ENCODE peak calls at places on chromosomes 6 and 20, in five cellular contexts. I, O, S, H and Z are unnamed samples.
A peak's percentile ranks its signal among the peaks of the same experiment; 100 is the strongest.

GRCh38 chr6:13445005-13445743 is 42.2 kb downstream of the GFOD1 start:
- DNase-seq in O (peak; percentile 52), H (peak; percentile 35), I (no peak), S (peak; percentile 58), Z (peak; percentile 52)

GRCh38 chr6:155880905-155881304 is 425.3 kb upstream of the NOX3 start:
- DNase-seq in O (no peak), H (no peak), I (no peak), S (no peak), Z (no peak)

GRCh38 chr6:87029711-87030314 is 65.1 kb downstream of the CGA start:
- DNase-seq in O (no peak), S (no peak), H (no peak), I (no peak), Z (peak; percentile 69)

GRCh38 chr20:38926934-38927616 is 858 bp downstream of the FAM83D start:
- DNase-seq in H (no peak), I (no peak), O (no peak), S (no peak), Z (no peak)

GRCh38 chr6:30685977-30686907 is at the start of gene PPP1R18:
- DNase-seq in I (no peak), H (peak; percentile 67), O (no peak), S (peak; percentile 82), Z (peak; percentile 50)

GRCh38 chr20:32163951-32164350 is 43.6 kb downstream of the PLAGL2 start:
- DNase-seq in S (no peak), I (no peak), H (no peak), O (no peak), Z (no peak)

GRCh38 chr6:97040355-97040860 is 115.9 kb downstream of the KLHL32 start:
- DNase-seq in O (no peak), I (no peak), H (no peak), S (no peak), Z (no peak)

GRCh38 chr6:41917528-41917927 is 3.4 kb downstream of the MED20 start:
- DNase-seq in O (no peak), S (peak; percentile 76), I (no peak), H (no peak), Z (no peak)

GRCh38 chr6:116255246-116255800 is 1.4 kb upstream of the TSPYL4 start:
- DNase-seq in H (no peak), I (no peak), S (peak; percentile 50), O (no peak), Z (no peak)

GRCh38 chr6:21722488-21722887 is 128.9 kb downstream of the SOX4 start:
- DNase-seq in I (no peak), O (no peak), S (no peak), H (no peak), Z (no peak)

GRCh38 chr6:99993533-99994251 is at the start of gene MCHR2:
- DNase-seq in I (no peak), S (no peak), H (no peak), O (peak; percentile 45), Z (no peak)

GRCh38 chr20:21994203-21994602 is 288.7 kb downstream of the PAX1 start:
- DNase-seq in H (no peak), I (no peak), O (no peak), S (no peak), Z (no peak)

GRCh38 chr6:227812-228338 is 64.4 kb upstream of the DUSP22 start:
- DNase-seq in H (no peak), S (no peak), I (no peak), O (no peak), Z (no peak)